ENCODE peak calls at places on chromosomes 2 and 18, in seven cellular contexts. S is aorta, D is tibial nerve, U is neural progenitor cell, W is SJSA1, A is HepG2, Q is endothelial cell of umbilical vein. C is an unnamed sample. For H3K36me3 and H3K4me1, the result is how much of the 10 kb centered on the place peaks cover.

GRCh38 chr18:39487932-39488331 is 1922.3 kb upstream of the CELF4 start:
- DNase-seq in A (no peak), D (no peak), U (no peak), Q (no peak), S (no peak), W (no peak), C (peak)

GRCh38 chr2:241861264-241861663 is 2.6 kb upstream of the PDCD1 start:
- DNase-seq in U (no peak), A (no peak), S (no peak), W (no peak), D (no peak), Q (no peak), C (no peak)

GRCh38 chr2:88545118-88545517 is 82.1 kb downstream of the EIF2AK3 start:
- DNase-seq in S (no peak), W (no peak), U (peak), Q (peak), A (peak), D (no peak), C (peak)

GRCh38 chr2:115796078-115796477 is 1353.6 kb downstream of the DPP10 start:
- DNase-seq in S (no peak), Q (no peak), D (no peak), U (no peak), W (no peak), A (no peak), C (no peak)

GRCh38 chr2:185181901-185182300 is 556.7 kb upstream of the FSIP2 start:
- DNase-seq in S (no peak), U (no peak), W (no peak), D (no peak), Q (no peak), A (no peak), C (no peak)

GRCh38 chr2:156933580-156934225 is 323.8 kb upstream of the GALNT5 start:
- DNase-seq in W (no peak), A (no peak), Q (no peak), U (no peak), S (no peak), D (no peak), C (no peak)

GRCh38 chr2:173523497-173523896 is 168.8 kb downstream of the CDCA7 start:
- DNase-seq in D (no peak), S (no peak), W (no peak), Q (no peak), U (no peak), A (no peak), C (no peak)

GRCh38 chr2:207819839-207820784 is 50.4 kb upstream of the FZD5 start:
- DNase-seq in W (no peak), Q (no peak), U (no peak), S (no peak), D (no peak), A (peak), C (peak)

GRCh38 chr2:235347691-235348090 is 146.2 kb upstream of the AGAP1 start:
- DNase-seq in A (no peak), W (peak), D (no peak), Q (no peak), S (no peak), U (no peak), C (no peak)

GRCh38 chr18:34121157-34121807 is 103.4 kb downstream of the NOL4 start:
- DNase-seq in W (peak), S (no peak), U (no peak), D (no peak), Q (no peak), A (peak), C (peak)

GRCh38 chr2:218230882-218231281 is 13.9 kb downstream of the ARPC2 start:
- DNase-seq in A (peak), U (no peak), W (peak), Q (no peak), S (no peak), D (no peak), C (peak)

GRCh38 chr18:42545825-42546224 is 569.7 kb downstream of the RIT2 start:
- DNase-seq in W (peak), S (no peak), U (no peak), Q (no peak), A (no peak), D (no peak), C (no peak)

GRCh38 chr2:61949458-61950107 is 44.1 kb downstream of the COMMD1 start:
- DNase-seq in Q (no peak), W (no peak), A (no peak), U (no peak), S (no peak), D (no peak), C (no peak)

GRCh38 chr2:20469595-20469994 is 22.7 kb downstream of the RHOB start:
- DNase-seq in U (no peak), S (no peak), Q (no peak), D (no peak), W (no peak), A (no peak), C (no peak)

GRCh38 chr2:7430869-7431641 is 513.8 kb downstream of the RNF144A start:
- DNase-seq in Q (no peak), A (no peak), D (no peak), S (peak), W (no peak), U (peak), C (peak)

GRCh38 chr2:75200140-75200985 is 1.0 kb upstream of the TACR1 start:
- DNase-seq in W (peak), S (peak), Q (peak), D (no peak), A (no peak), U (peak), C (no peak)

GRCh38 chr2:85789271-85789670 is 35.5 kb downstream of the ATOH8 start:
- DNase-seq in W (no peak), A (no peak), D (no peak), U (no peak), S (peak), Q (no peak), C (no peak)

GRCh38 chr2:136065384-136065783 is 52.6 kb downstream of the CXCR4 start:
- DNase-seq in U (no peak), Q (peak), A (peak), D (no peak), S (no peak), W (no peak), C (no peak)

GRCh38 chr2:120821446-120822160 is 85.9 kb downstream of the GLI2 start:
- DNase-seq in S (peak), U (no peak), D (no peak), W (no peak), A (no peak), Q (no peak), C (no peak)

GRCh38 chr2:183248866-183249567 is 124.8 kb downstream of the NUP35 start:
- DNase-seq in U (peak), W (peak), Q (peak), A (peak), D (no peak), S (no peak), C (peak)

GRCh38 chr18:31505161-31505560 is 7.2 kb downstream of the DSG2 start:
- DNase-seq in A (no peak), S (no peak), Q (no peak), U (no peak), D (no peak), W (no peak), C (peak)

GRCh38 chr2:122255924-122256323 is 500.5 kb downstream of the TSN start:
- DNase-seq in U (no peak), Q (peak), D (no peak), W (no peak), A (no peak), S (no peak), C (no peak)

GRCh38 chr2:53787255-53787910 is 539 bp downstream of the ERLEC1 start:
- DNase-seq in S (no peak), A (peak), D (no peak), Q (peak), W (peak), U (no peak), C (peak)

GRCh38 chr2:17442334-17442733 is 75.9 kb downstream of the RAD51AP2 start:
- DNase-seq in Q (no peak), D (no peak), W (no peak), U (no peak), A (no peak), S (no peak), C (no peak)

GRCh38 chr2:67974564-67975430 is 88.0 kb downstream of the C1D start:
- DNase-seq in U (no peak), D (no peak), W (no peak), A (no peak), S (peak), Q (peak), C (no peak)

GRCh38 chr2:37417321-37417720 is 72.9 kb downstream of the QPCT start:
- DNase-seq in U (no peak), A (no peak), D (no peak), W (no peak), Q (no peak), S (no peak), C (no peak)

GRCh38 chr2:102841107-102841840 is 79.4 kb downstream of the TMEM182 start:
- DNase-seq in S (no peak), Q (peak), D (no peak), A (peak), U (peak), W (peak), C (peak)

GRCh38 chr2:138959031-138959430 is 178.8 kb upstream of the NXPH2 start:
- DNase-seq in U (no peak), S (no peak), D (no peak), Q (no peak), A (no peak), W (no peak), C (no peak)

GRCh38 chr2:58553937-58554336 is 312.8 kb upstream of the FANCL start:
- DNase-seq in U (peak), Q (no peak), W (no peak), A (peak), S (no peak), D (no peak), C (peak)

GRCh38 chr18:57772387-57772799 is 30.7 kb downstream of the ATP8B1 start:
- DNase-seq in D (no peak), S (no peak), U (no peak), Q (no peak), A (peak), W (no peak), C (peak)

GRCh38 chr2:230503798-230504197 is 87.8 kb downstream of the SP100 start:
- DNase-seq in W (no peak), Q (no peak), D (no peak), S (no peak), A (no peak), U (no peak), C (no peak)

GRCh38 chr18:77970814-77971213 is 721.2 kb downstream of the GALR1 start:
- DNase-seq in W (no peak), S (no peak), Q (no peak), D (no peak), U (peak), A (no peak), C (no peak)

GRCh38 chr2:203566161-203566560 is 31.1 kb upstream of the RAPH1 start:
- DNase-seq in W (no peak), D (no peak), S (no peak), A (no peak), U (no peak), Q (no peak), C (no peak)

GRCh38 chr2:29295843-29296242 is 180.6 kb downstream of the CLIP4 start:
- DNase-seq in S (no peak), A (no peak), D (no peak), U (peak), W (no peak), Q (no peak), C (peak)

GRCh38 chr2:140641163-140641562 is 1489.7 kb downstream of the LRP1B start:
- DNase-seq in D (no peak), W (no peak), U (no peak), Q (no peak), S (no peak), A (no peak), C (no peak)

GRCh38 chr2:130327703-130328527 is 14.8 kb upstream of the IMP4 start:
- DNase-seq in U (peak), D (no peak), W (peak), A (peak), S (no peak), Q (no peak), C (no peak)

GRCh38 chr2:9618410-9618809 is 12.4 kb downstream of the YWHAQ start:
- DNase-seq in Q (no peak), D (no peak), U (no peak), W (no peak), A (no peak), S (no peak), C (no peak)
- H3K36me3 ChIP-seq in Q (under half), D (under half), U (under half), W (under half), A (under half), S (under half), C (under half)

DNA sequence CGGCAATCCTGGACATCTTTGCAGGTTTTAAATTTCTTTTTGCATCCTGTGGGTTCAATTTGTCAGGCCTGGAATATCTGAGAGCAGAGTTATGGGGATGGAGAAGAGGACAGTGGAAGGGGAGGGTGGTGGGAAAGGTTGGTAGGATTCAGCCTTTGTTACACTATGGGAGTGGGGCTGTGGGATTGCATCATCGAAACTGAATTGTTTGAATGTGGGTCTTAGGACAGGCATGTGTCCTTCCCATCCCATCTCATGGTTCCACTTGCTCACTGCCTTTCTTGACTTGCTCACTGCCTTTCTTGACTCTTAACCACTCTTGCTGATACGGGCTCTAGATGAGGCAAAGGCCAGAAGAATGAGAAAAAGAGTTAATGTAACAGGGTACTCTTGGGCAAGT is 12.9 kb downstream of the IGFBP2 start:
- DNase-seq in S (no peak), D (no peak), Q (no peak), A (no peak), U (no peak), W (no peak), C (no peak)
- H3K4me1 ChIP-seq in S (under half), D (under half), Q (under half), A (under half), U (under half), W (under half), C (under half)

DNA sequence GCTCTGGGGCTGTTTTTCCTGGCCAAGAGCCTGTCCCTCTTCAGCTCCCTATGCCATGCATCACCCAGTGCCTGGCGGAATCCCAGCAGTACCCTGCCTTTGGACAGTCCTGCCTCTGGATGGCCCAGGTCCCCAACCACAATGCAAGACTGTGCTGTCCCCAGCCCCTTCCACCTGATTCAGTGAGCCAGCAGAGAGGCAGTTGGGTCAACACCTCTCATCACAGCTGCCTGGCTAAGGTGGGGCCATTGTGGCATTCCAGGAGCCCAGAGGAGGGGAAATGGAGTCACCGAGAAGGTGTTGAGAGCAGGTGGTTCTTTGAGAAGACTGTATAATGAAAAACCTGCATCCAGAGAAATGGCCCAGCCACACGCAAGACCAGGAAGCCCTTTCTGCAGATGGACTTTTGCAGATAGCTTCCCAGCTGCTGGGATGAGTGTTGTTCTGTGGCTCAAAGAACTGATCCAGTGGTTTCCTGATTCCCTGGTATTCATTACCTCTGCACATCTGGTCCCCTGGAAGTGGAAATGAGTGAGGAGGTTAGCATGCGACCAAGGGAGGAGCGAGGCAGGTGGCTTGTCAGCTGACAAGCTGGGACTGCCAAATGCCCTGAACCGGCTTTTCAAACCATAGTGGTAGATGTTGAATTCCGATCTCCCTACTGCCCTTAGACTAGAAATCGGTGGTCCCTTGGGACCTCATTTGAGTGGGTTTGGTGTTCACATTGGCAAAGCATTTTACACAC is 1.7 kb upstream of the ASPRV1 start:
- DNase-seq in D (no peak), W (no peak), A (no peak), Q (no peak), U (no peak), S (no peak), C (no peak)
- H3K27ac ChIP-seq in D (no peak), W (no peak), A (no peak), Q (no peak), U (no peak), S (no peak), C (peak)

DNA sequence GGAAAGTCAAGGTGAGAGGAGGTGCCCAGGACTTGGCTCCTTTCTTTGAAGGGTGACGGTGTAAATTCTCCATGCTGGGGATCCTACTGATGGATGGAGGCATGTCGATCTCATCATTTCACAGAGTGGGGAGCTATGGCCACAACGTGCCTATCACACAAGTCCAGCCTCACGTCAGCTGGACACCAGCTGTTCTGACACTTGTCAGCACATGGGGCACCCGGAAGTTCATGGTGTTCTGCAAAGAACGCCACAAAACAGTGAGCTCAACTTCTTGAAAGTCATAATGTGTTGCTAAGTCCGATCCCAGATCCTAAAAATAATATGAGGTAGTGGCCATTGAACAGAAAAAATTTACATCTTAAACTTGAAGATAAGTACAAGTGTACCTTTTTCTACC is 12.3 kb downstream of the PAX8 start:
- DNase-seq in U (no peak), S (no peak), A (no peak), Q (no peak), D (no peak), W (no peak), C (no peak)
- H3K36me3 ChIP-seq in U (under half), S (under half), A (under half), Q (under half), D (under half), W (under half), C (under half)

DNA sequence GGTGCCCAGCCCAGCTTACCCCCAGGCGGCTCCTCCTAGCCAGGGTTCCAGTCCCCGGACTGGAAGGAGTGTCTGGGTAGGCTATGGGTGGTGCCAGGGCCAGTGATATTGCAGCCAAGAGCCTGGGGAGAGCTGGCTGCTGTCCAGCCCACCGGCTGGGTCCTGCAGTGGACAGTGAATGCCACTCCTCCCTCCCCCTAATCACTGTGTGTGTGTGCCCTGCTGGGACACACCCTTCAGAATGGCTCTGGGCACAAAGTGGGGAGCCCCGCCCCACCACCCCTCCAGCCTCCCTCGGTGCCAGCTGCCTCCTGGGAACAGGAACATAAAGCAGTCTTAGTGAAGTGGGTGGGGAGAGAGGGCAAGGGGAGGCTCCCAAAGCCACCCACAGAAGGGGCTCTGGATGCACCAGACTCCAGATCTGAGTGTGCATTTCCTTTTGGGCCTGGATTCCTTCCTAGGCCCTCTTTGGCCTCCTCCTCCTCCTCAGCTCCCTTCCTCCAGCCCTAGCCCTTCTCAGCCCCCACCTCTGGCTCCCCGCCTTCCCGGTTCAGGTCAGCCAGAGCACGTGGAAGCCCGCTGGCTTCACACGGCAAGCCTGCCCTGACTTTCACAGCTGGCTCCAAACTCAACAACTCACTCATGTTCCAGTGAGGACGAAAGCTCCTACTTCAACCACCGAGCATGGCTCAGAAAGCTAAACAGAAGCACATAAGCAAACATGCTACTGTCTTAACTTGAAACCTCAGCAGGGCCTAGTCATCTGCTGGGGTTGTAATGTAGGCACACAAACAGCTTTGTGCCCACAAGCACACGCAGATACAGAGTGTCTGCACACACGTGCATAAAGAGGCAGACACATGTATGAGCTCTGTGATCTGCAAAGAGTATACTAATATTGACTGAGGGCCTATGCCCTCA is 209.2 kb upstream of the SMAD2 start:
- DNase-seq in Q (no peak), D (no peak), S (no peak), W (no peak), U (no peak), A (no peak), C (peak)
- H3K4me1 ChIP-seq in Q (under half), D (under half), S (under half), W (under half), U (under half), A (under half), C (under half)

GRCh38 chr18:69261436-69261835 is 139.3 kb upstream of the DOK6 start:
- DNase-seq in D (no peak), Q (no peak), S (no peak), W (no peak), A (no peak), U (peak), C (no peak)
- H3K27ac ChIP-seq in D (no peak), Q (no peak), S (no peak), W (no peak), A (no peak), U (no peak), C (no peak)

GRCh38 chr18:51054764-51055163 is 24.8 kb downstream of the SMAD4 start:
- DNase-seq in W (no peak), Q (no peak), A (no peak), U (no peak), S (no peak), D (no peak), C (no peak)
- H3K36me3 ChIP-seq in W (half or more), Q (under half), A (under half), U (under half), S (under half), D (under half), C (under half)

GRCh38 chr2:5459041-5459440 is 233.1 kb upstream of the SOX11 start:
- DNase-seq in S (no peak), A (no peak), Q (no peak), W (no peak), U (no peak), D (no peak), C (no peak)
- H3K4me1 ChIP-seq in S (under half), A (under half), Q (under half), W (under half), U (under half), D (under half), C (under half)